ENCODE peak calls at places on chromosome 22, in five cellular contexts. O is neural progenitor cell, K is GM23248, M is PC-3, E is endothelial cell of umbilical vein. H is an unnamed sample. For H3K79me2, the result is how much of the 10 kb centered on the place peaks cover.

GRCh38 chr22:47316020-47316419 is 553.6 kb downstream of the TBC1D22A start:
- DNase-seq in O (no peak), K (no peak), M (no peak), E (no peak), H (peak)

GRCh38 chr22:46370584-46371373 is 35.3 kb downstream of the TRMU start:
- DNase-seq in O (no peak), K (no peak), M (no peak), E (no peak), H (peak)

GRCh38 chr22:27462190-27462589 is 339.4 kb downstream of the MN1 start:
- DNase-seq in O (peak), K (peak), M (no peak), E (no peak), H (no peak)

GRCh38 chr22:43399980-43400358 is 11.8 kb upstream of the MPPED1 start:
- DNase-seq in O (no peak), K (no peak), M (no peak), E (no peak), H (no peak)

GRCh38 chr22:42343136-42343484 is 72.7 kb upstream of the TCF20 start:
- DNase-seq in O (no peak), K (no peak), M (no peak), E (no peak), H (no peak)

GRCh38 chr22:36332623-36333331 is 55.0 kb downstream of the MYH9 start:
- DNase-seq in O (no peak), K (peak), M (peak), E (peak), H (peak)

GRCh38 chr22:39504071-39504470 is 2.0 kb downstream of the MIEF1 start:
- DNase-seq in O (no peak), K (no peak), M (no peak), E (no peak), H (no peak)

GRCh38 chr22:41216984-41217383 is 11.9 kb downstream of the L3MBTL2 start:
- DNase-seq in O (no peak), K (peak), M (no peak), E (no peak), H (no peak)

GRCh38 chr22:21898354-21898896 is 31.0 kb upstream of the MAPK1 start:
- DNase-seq in O (no peak), K (no peak), M (no peak), E (no peak), H (no peak)

GRCh38 chr22:16933924-16934282 is 74.1 kb downstream of the GAB4 start:
- DNase-seq in O (no peak), K (no peak), M (no peak), E (no peak), H (no peak)

GRCh38 chr22:41699264-41700104 is at the start of gene MEI1:
- DNase-seq in O (peak), K (peak), M (no peak), E (peak), H (peak)

GRCh38 chr22:23772315-23773246 is at the start of gene MMP11:
- DNase-seq in O (peak), K (peak), M (peak), E (no peak), H (peak)

GRCh38 chr22:41034741-41035140 is 57.7 kb upstream of the EP300 start:
- DNase-seq in O (no peak), K (no peak), M (no peak), E (no peak), H (no peak)

GRCh38 chr22:24969588-24970301 is 17.2 kb downstream of the KIAA1671 start:
- DNase-seq in O (no peak), K (peak), M (peak), E (peak), H (no peak)

GRCh38 chr22:45082795-45083194 is 73.0 kb upstream of the PHF21B start:
- DNase-seq in O (peak), K (peak), M (peak), E (no peak), H (no peak)

GRCh38 chr22:46613606-46613997 is 6.6 kb upstream of the GRAMD4 start:
- DNase-seq in O (no peak), K (no peak), M (no peak), E (peak), H (peak)

GRCh38 chr22:47965066-47965465 is 1202.6 kb downstream of the TBC1D22A start:
- DNase-seq in O (no peak), K (no peak), M (no peak), E (no peak), H (no peak)

GRCh38 chr22:42408276-42408675 is 23.9 kb downstream of the NFAM1 start:
- DNase-seq in O (no peak), K (no peak), M (no peak), E (no peak), H (no peak)

GRCh38 chr22:43731986-43732385 is 80.1 kb downstream of the EFCAB6 start:
- DNase-seq in O (no peak), K (peak), M (no peak), E (peak), H (no peak)

GRCh38 chr22:35390933-35391332 is 9.0 kb upstream of the MCM5 start:
- DNase-seq in O (no peak), K (no peak), M (no peak), E (no peak), H (no peak)

GRCh38 chr22:43736651-43737050 is 75.5 kb downstream of the EFCAB6 start:
- DNase-seq in O (no peak), K (no peak), M (no peak), E (no peak), H (no peak)

GRCh38 chr22:22836635-22837034 is 51.0 kb upstream of the IGLL5 start:
- DNase-seq in O (no peak), K (peak), M (no peak), E (no peak), H (no peak)

GRCh38 chr22:27405672-27406388 is 395.7 kb downstream of the MN1 start:
- DNase-seq in O (peak), K (peak), M (peak), E (peak), H (peak)

GRCh38 chr22:45469573-45470383 is 32.9 kb upstream of the FBLN1 start:
- DNase-seq in O (no peak), K (peak), M (peak), E (no peak), H (no peak)

GRCh38 chr22:42473484-42474193 is 41.4 kb upstream of the NFAM1 start:
- DNase-seq in O (peak), K (peak), M (peak), E (peak), H (peak)

GRCh38 chr22:46425011-46425410 is 89.5 kb downstream of the TRMU start:
- DNase-seq in O (no peak), K (peak), M (peak), E (no peak), H (no peak)

GRCh38 chr22:22913989-22914388 is 26.4 kb downstream of the IGLL5 start:
- DNase-seq in O (no peak), K (no peak), M (no peak), E (no peak), H (no peak)

GRCh38 chr22:20868225-20868944 is 9.6 kb downstream of the SNAP29 start:
- DNase-seq in O (no peak), K (no peak), M (no peak), E (no peak), H (no peak)

GRCh38 chr22:44316393-44317162 is 3.8 kb upstream of the SHISAL1 start:
- DNase-seq in O (no peak), K (no peak), M (no peak), E (no peak), H (no peak)

GRCh38 chr22:20666560-20666959 is 107.4 kb upstream of the SERPIND1 start:
- DNase-seq in O (no peak), K (no peak), M (no peak), E (no peak), H (no peak)

GRCh38 chr22:23579870-23580585 is at the start of gene IGLL1:
- DNase-seq in O (no peak), K (no peak), M (no peak), E (no peak), H (no peak)

GRCh38 chr22:24144471-24145115 is 36.7 kb upstream of the SUSD2 start:
- DNase-seq in O (no peak), K (no peak), M (no peak), E (no peak), H (no peak)

GRCh38 chr22:49848690-49849160 is 4.9 kb upstream of the ZBED4 start:
- DNase-seq in O (no peak), K (no peak), M (no peak), E (no peak), H (no peak)

GRCh38 chr22:49850021-49850911 is 3.4 kb upstream of the ZBED4 start:
- DNase-seq in O (no peak), K (no peak), M (no peak), E (no peak), H (no peak)

GRCh38 chr22:49850959-49851815 is 2.5 kb upstream of the ZBED4 start:
- DNase-seq in O (no peak), K (no peak), M (no peak), E (no peak), H (no peak)

GRCh38 chr22:49847751-49848689 is 5.6 kb upstream of the ZBED4 start:
- DNase-seq in O (peak), K (peak), M (no peak), E (no peak), H (no peak)

DNA sequence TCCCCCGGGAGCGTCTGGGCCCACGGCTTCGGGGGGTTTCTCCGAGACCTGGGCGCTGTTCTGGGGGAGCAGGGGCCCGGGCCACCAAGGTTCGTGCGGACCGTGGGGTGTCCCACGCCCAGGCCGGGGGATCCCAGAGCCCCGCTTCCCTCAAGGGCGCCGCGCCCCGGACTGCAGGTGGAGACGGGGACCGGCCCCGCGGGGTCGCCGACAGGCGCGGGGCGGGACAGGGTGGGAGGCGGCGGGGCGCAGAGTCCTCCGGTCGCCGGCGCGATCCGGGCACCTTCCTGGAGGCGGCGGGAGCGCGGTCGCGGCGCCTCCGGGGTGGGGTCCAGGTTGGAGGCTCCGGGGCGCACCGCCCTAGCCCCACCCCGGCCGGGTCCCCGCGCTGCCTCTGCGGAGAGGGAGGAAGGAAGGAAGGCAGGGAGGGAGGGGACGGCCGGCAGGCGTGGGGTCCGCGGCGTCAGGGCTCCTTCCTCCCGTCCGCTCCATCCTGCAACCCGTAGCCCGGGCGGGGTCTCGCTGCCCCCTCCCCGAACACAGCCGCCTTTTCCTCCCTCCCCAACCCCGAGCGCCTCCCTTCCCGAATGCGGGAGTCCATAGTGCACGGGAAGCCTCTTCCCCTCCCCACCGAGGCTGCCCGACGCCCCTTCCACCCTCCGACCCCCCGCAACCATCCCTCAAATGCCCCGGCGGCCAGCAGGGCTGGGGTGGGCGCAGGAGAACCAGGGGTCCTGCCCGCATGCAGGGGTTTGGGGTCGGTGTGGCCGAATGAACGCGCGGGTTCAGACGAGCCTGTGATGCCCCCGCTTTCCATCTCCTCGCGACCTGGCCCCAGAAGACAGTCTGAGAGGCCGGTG is 4.3 kb upstream of the ZBED4 start:
- DNase-seq in O (no peak), K (no peak), M (no peak), E (no peak), H (no peak)
- TF ChIP-seq EZH2 in O (peak), K (peak), M (no peak), E (peak), H (no peak)

DNA sequence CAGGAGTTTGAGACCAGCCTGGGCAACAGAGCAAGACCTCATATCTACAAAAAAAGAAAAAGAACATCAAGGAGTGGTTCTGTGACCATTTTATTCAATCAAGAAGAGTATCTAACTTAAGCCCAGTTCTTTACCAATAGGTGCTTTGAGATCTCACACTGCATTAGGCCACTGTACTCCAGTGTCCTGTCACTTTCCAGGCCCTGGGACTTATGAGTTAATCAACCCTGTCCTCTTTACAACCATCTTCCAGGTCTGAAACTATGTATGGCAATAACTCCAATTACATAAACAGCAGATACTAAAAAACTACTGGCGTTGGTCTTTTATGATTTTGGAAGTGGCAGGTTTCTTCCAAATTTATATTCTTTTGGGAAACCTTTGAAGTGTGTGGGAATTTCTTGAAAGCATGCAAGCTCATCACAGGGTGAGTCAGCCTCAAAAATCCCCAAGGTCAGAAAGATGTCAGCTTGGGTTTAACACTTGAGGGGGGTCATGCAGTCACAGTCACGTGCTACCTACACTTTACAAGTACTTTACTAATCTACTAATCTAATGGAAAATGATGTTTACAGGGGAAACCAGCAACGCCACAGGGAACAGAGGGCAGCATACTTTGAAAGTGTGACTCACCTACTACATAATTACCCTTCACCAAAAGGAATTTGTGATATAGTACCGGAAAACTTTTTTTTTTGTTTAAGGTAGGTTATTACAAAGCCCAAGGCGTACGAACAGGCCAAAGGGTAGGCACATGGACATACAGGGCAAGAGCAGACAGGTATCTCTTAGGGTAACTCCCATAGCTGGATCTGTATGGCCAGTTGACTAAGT is 15.6 kb downstream of the PISD start:
- DNase-seq in O (no peak), K (peak), M (peak), E (peak), H (no peak)
- H3K79me2 ChIP-seq in O (under half), K (half or more), M (half or more), E (under half), H (under half)

GRCh38 chr22:31872209-31872608 is 72.1 kb upstream of the YWHAH start:
- DNase-seq in O (peak), K (no peak), M (no peak), E (peak), H (no peak)

GRCh38 chr22:31879585-31879984 is 64.8 kb upstream of the YWHAH start:
- DNase-seq in O (no peak), K (no peak), M (no peak), E (no peak), H (no peak)

GRCh38 chr22:31881198-31881597 is 63.1 kb upstream of the YWHAH start:
- DNase-seq in O (no peak), K (no peak), M (no peak), E (no peak), H (no peak)

GRCh38 chr22:31874821-31875220 is 69.5 kb upstream of the YWHAH start:
- DNase-seq in O (no peak), K (no peak), M (no peak), E (no peak), H (no peak)

DNA sequence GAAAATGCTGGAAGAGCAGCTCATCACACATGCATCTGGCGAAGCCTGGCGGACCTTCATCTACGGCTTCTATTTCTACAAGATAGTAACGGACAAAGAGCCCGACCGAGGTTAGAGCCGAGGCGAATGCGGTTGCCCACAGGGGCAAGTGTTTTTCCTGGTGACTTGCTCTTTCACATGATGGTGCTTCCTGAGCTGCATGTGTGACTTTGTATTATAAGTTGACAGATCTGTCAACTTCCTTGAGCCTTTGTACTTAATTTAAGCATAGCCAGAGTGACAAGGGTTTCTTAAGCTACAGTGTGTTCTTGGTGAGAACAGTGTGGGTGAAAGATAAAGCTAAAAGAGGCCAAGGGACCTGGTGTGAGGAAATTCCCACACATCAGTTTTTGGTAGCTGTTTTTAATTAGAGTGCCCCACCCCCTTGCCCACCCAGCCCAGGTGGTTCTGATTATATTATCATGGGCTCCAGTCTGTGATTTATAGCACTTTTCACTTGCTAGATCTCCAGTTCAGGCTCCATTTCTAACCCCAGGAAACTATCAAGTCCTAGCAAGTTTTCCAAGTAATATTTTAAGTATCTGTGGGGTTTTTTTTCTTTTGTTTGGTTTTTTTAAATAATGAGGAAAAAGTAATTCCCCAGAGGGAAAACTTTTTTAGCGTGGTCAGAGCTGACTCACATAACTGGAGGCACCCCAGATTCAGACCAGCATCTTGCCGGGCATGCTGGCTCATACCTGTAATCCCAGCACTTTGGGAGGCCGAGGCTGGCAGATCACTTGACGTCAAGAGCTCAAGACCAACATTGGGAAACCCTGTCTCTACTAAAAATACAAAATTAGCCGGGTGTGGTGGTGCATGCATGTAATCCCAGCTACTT is 67.9 kb upstream of the YWHAH start:
- DNase-seq in O (no peak), K (peak), M (no peak), E (no peak), H (no peak)
- H3K9ac ChIP-seq in O (no peak), K (peak), M (no peak), E (no peak), H (no peak)

DNA sequence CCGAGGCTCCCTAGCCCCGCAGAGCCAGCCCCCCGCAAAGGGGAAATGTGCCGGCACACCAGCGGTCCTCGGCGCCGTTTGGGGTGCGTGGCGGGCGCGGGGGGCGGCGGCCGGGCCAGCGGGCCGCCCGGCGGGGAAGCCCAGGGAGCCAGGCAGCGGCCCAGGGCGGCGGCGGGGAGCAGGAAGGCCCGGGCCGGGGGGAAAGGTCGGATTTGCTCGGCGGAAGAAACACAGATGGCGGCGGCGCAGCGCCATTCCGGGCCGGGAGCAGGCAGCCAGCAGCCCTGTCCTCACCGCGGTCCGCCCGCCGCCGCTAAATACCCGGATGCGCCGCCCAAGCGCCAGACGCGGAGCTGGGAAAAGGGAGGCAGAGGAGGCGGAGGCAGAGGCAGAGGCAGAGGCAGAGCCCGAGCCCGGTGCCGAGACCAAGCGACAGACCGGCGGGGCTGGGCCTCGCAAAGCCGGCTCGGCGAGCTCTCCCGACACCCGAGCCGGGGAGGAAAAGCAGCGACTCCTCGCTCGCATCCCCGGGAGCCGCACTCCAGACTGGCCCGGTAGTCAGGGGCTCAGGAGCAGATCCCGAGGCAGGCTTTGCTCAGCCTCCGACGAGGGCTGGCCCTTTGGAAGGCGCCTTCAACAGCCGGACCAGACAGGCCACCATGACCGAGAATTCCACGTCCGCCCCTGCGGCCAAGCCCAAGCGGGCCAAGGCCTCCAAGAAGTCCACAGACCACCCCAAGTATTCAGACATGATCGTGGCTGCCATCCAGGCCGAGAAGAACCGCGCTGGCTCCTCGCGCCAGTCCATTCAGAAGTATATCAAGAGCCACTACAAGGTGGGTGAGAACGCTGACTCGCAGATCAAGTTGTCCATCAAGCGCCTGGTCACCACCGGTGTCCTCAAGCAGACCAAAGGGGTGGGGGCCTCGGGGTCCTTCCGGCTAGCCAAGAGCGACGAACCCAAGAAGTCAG is 2.6 kb upstream of the GCAT start:
- DNase-seq in O (peak), K (peak), M (peak), E (peak), H (no peak)
- TF ChIP-seq EZH2 in O (peak), K (no peak), M (no peak), E (no peak), H (no peak)

DNA sequence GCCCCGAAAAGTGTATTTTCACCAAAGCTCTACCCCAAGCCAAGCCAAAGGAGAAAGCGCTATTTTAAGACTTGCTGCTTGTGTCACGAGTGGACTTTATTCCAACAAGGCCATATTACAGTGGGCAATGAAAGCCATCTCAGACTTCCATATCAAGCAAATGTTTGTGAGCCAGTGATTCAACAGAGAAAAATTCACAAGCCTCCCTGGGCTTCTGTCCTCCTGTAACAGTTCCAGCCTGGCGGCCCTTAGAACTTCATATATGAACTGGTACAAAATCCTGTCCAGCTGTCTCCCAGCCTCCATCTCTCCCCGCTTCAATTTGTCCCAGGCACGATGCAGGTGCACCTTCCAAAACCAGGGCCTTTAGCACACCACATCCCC is 11.2 kb downstream of the LARGE1 start:
- DNase-seq in O (no peak), K (peak), M (no peak), E (no peak), H (no peak)
- H3K79me2 ChIP-seq in O (half or more), K (half or more), M (under half), E (under half), H (half or more)

H was measured in MM.1S.